ENCODE peak calls at places on chromosomes 12 and 14, in nine cellular contexts. C is effector memory CD4-positive, alpha-beta T cell; Q is iPS DF 6.9; A is fibroblast of lung; B is heart right ventricle; L is CD4-positive, CD25-positive, alpha-beta regulatory T cell; Y is HCT116; D is CD8-positive, alpha-beta T cell; K is endothelial cell of umbilical vein. Z is an unnamed sample.
A peak's percentile ranks its signal among the peaks of the same experiment; 100 is the strongest.

GRCh38 chr14:55301722-55302121 is 30.5 kb downstream of the FBXO34 start:
- DNase-seq in Q (no peak), B (no peak), C (no peak), K (peak; percentile 12), Y (no peak), D (no peak), A (peak; percentile 46), L (no peak), Z (no peak)

GRCh38 chr14:33529773-33530172 is 421.1 kb downstream of the EGLN3 start:
- DNase-seq in B (no peak), L (no peak), C (no peak), K (no peak), A (no peak), Q (no peak), Y (no peak), D (no peak), Z (no peak)

GRCh38 chr12:132824053-132824452 is 4.6 kb downstream of the GOLGA3 start:
- DNase-seq in A (no peak), B (no peak), Y (no peak), K (no peak), L (no peak), Q (no peak), C (no peak), D (no peak), Z (no peak)

GRCh38 chr12:95178136-95178535 is 39.1 kb downstream of the FGD6 start:
- DNase-seq in C (no peak), Y (no peak), L (no peak), A (no peak), Q (no peak), K (no peak), D (no peak), B (no peak), Z (no peak)

GRCh38 chr12:89351489-89352241 is 636 bp downstream of the DUSP6 start:
- DNase-seq in C (peak; percentile 6), B (peak; percentile 46), Q (no peak), Y (no peak), A (peak; percentile 45), L (peak; percentile 3), D (no peak), K (no peak), Z (peak; percentile 71)

GRCh38 chr14:99815696-99816095 is 22.5 kb downstream of the EML1 start:
- DNase-seq in Q (no peak), C (no peak), B (no peak), Y (no peak), A (no peak), K (no peak), L (no peak), D (no peak), Z (no peak)

GRCh38 chr12:123269980-123270379 is 1.7 kb downstream of the CDK2AP1 start:
- DNase-seq in Y (no peak), L (no peak), A (no peak), B (no peak), D (no peak), C (no peak), Q (no peak), K (peak; percentile 16), Z (no peak)

GRCh38 chr14:73059326-73059725 is 992 bp downstream of the RBM25 start:
- DNase-seq in D (no peak), Q (no peak), B (no peak), C (no peak), K (peak; percentile 50), A (peak; percentile 28), Y (no peak), L (no peak), Z (no peak)

GRCh38 chr14:71553779-71554178 is 378.4 kb upstream of the RGS6 start:
- DNase-seq in A (no peak), D (no peak), C (no peak), L (no peak), Q (no peak), Y (no peak), B (no peak), K (no peak), Z (no peak)

GRCh38 chr12:132851465-132851864 is 22.8 kb upstream of the GOLGA3 start:
- DNase-seq in Q (no peak), A (no peak), B (no peak), C (no peak), D (no peak), Y (no peak), K (no peak), L (no peak), Z (no peak)

GRCh38 chr14:32183151-32184048 is 18.4 kb upstream of the RNU6-7 start:
- DNase-seq in K (no peak), C (no peak), B (no peak), Y (no peak), Q (no peak), A (no peak), D (no peak), L (no peak), Z (no peak)

GRCh38 chr14:33475623-33476022 is 475.3 kb downstream of the EGLN3 start:
- DNase-seq in A (peak; percentile 6), B (no peak), Q (peak; percentile 87), Y (no peak), D (no peak), K (peak; percentile 88), C (no peak), L (no peak), Z (no peak)

DNA sequence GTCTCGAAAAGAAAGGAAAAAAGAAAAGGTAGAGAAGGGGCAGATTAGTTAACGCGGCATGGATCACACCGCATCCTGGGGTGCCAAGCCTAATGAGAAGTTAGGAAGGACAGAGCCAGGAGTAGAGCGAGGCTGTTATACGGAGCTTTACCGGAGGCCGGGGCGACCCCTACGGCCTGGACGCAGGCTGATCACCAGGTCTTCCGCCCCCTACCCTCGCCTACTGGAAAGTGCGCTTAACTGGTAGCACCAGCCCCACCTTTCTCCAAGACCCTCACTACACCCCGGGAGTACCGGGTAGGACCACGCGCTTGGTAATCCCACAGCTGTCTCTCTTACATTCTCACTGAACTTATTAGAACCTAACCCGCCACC is 33.8 kb downstream of the WBP11 start:
- DNase-seq in A (peak; percentile 46), Q (no peak), D (no peak), L (no peak), K (no peak), B (peak; percentile 17), C (no peak), Y (no peak), Z (peak; percentile 76)
- H3K4me1 ChIP-seq in A (no peaks in the 10 kb centered on the region), Q (no peaks in the 10 kb centered on the region), D (peaks cover 32% of the 10 kb centered on the region), L (peaks cover 44% of the 10 kb centered on the region), K (peaks cover 7% of the 10 kb centered on the region), B (peaks cover 19% of the 10 kb centered on the region), C (peaks cover 3% of the 10 kb centered on the region), Y (peaks cover 19% of the 10 kb centered on the region), Z (no peaks in the 10 kb centered on the region)

GRCh38 chr12:42761601-42762350 is 172.2 kb upstream of the PRICKLE1 start:
- DNase-seq in C (no peak), L (no peak), A (no peak), Q (no peak), K (no peak), D (no peak), B (no peak), Y (no peak), Z (no peak)
- H3K4me1 ChIP-seq in C (no peaks in the 10 kb centered on the region), L (no peaks in the 10 kb centered on the region), A (no peaks in the 10 kb centered on the region), Q (peaks cover 2% of the 10 kb centered on the region), K (no peaks in the 10 kb centered on the region), D (no peaks in the 10 kb centered on the region), B (peaks cover 7% of the 10 kb centered on the region), Y (peaks cover 11% of the 10 kb centered on the region), Z (peaks cover 33% of the 10 kb centered on the region)

GRCh38 chr14:74608959-74609611 is 3.0 kb downstream of the LTBP2 start:
- DNase-seq in D (peak; percentile 82), A (peak; percentile 91), B (peak; percentile 75), C (peak; percentile 75), Y (peak; percentile 79), Q (peak; percentile 64), K (peak; percentile 89), L (peak; percentile 73), Z (peak; percentile 88)

GRCh38 chr14:74610866-74611671 is 968 bp downstream of the LTBP2 start:
- DNase-seq in Q (no peak), C (no peak), D (no peak), K (peak; percentile 52), Y (no peak), L (no peak), A (peak; percentile 51), B (no peak), Z (no peak)

GRCh38 chr14:74610199-74610865 is 1.7 kb downstream of the LTBP2 start:
- DNase-seq in Y (no peak), Q (no peak), B (no peak), A (no peak), C (no peak), D (no peak), K (peak; percentile 30), L (no peak), Z (no peak)

GRCh38 chr14:74611672-74612345 is at the start of gene LTBP2:
- DNase-seq in L (no peak), C (no peak), B (no peak), K (no peak), Q (no peak), Y (no peak), D (no peak), A (no peak), Z (no peak)

DNA sequence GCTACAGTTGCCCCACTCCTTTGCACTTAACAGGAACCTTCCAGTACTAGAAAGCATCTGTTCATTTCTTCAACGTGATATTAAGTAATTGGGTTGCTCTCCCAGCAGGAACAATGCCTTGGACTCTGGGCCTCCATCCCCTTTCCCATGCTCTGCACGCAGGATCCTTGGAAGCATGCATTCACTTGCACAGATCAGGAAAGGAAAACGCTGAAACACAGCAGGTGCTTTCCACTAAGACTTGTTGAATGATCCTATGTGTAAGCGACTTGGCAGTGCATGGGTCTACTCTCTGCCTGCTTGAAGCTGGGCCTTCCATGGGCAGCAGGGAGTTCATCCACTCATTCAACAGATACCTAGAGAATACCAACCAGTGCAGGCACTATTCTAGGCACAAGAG is 2.3 kb downstream of the LTBP2 start:
- DNase-seq in L (no peak), Y (no peak), K (peak; percentile 52), A (peak; percentile 33), B (no peak), C (no peak), Q (no peak), D (no peak), Z (no peak)
- H3K4me1 ChIP-seq in L (peaks cover 27% of the 10 kb centered on the region), Y (peaks cover 20% of the 10 kb centered on the region), K (peaks cover 39% of the 10 kb centered on the region), A (peaks cover 32% of the 10 kb centered on the region), B (peaks cover 7% of the 10 kb centered on the region), C (peaks cover 9% of the 10 kb centered on the region), Q (no peaks in the 10 kb centered on the region), D (peaks cover 4% of the 10 kb centered on the region), Z (peaks cover 17% of the 10 kb centered on the region)

GRCh38 chr12:6069452-6070093 is 54.9 kb downstream of the VWF start:
- DNase-seq in K (no peak), D (no peak), B (no peak), L (no peak), C (no peak), Y (no peak), A (peak; percentile 87), Q (no peak), Z (no peak)

GRCh38 chr12:6065872-6066217 is 58.6 kb downstream of the VWF start:
- DNase-seq in A (peak; percentile 15), C (no peak), K (no peak), Y (no peak), D (no peak), B (no peak), Q (no peak), L (no peak), Z (no peak)

GRCh38 chr12:6067152-6067916 is 57.1 kb downstream of the VWF start:
- DNase-seq in D (no peak), B (no peak), Q (no peak), C (no peak), L (no peak), A (peak; percentile 35), K (peak; percentile 91), Y (peak; percentile 76), Z (no peak)

GRCh38 chr12:6066651-6067050 is 57.8 kb downstream of the VWF start:
- DNase-seq in Q (no peak), Y (no peak), L (no peak), B (no peak), C (no peak), A (no peak), D (no peak), K (no peak), Z (no peak)

GRCh38 chr12:6068226-6068625 is 56.2 kb downstream of the VWF start:
- DNase-seq in Q (no peak), A (peak; percentile 28), D (no peak), B (no peak), Y (no peak), L (no peak), K (no peak), C (no peak), Z (no peak)
- H3K4me1 ChIP-seq in Q (no peaks in the 10 kb centered on the region), A (peaks cover 17% of the 10 kb centered on the region), D (peaks cover 5% of the 10 kb centered on the region), B (peaks cover 8% of the 10 kb centered on the region), Y (peaks cover 37% of the 10 kb centered on the region), L (peaks cover 10% of the 10 kb centered on the region), K (peaks cover 55% of the 10 kb centered on the region), C (peaks cover 3% of the 10 kb centered on the region), Z (peaks cover 5% of the 10 kb centered on the region)

Z was measured in sigmoid colon.